ENCODE peak calls at places on chromosomes 5 and 9, in five cellular contexts. N is brain microvascular endothelial cell, F is cardiac fibroblast, C is colonic mucosa, S is AG04450. V is an unnamed sample.

GRCh38 chr5:176152191-176152932 is 85.9 kb upstream of the SIMC1 start:
- DNase-seq in C (no peak), S (no peak), N (no peak), F (no peak), V (peak; percentile 24)

GRCh38 chr5:76472338-76473336 is 69.6 kb downstream of the IQGAP2 start:
- DNase-seq in N (no peak), C (no peak), F (no peak), S (no peak), V (no peak)

GRCh38 chr9:95025213-95026170 is 292.0 kb downstream of the FANCC start:
- DNase-seq in S (peak; percentile 68), F (peak; percentile 96), C (peak; percentile 61), N (peak; percentile 93), V (peak; percentile 92)

GRCh38 chr5:116746668-116747067 is 172.0 kb upstream of the SEMA6A start:
- DNase-seq in S (no peak), N (no peak), F (no peak), C (no peak), V (no peak)

GRCh38 chr9:109320734-109321448 is at the start of gene EPB41L4B:
- DNase-seq in F (peak; percentile 79), C (peak; percentile 96), N (peak; percentile 57), S (no peak), V (peak; percentile 78)

GRCh38 chr5:95817430-95817829 is 5.1 kb downstream of the GLRX start:
- DNase-seq in S (no peak), C (peak; percentile 73), F (no peak), N (peak; percentile 68), V (peak; percentile 83)

GRCh38 chr5:77301447-77301878 is 91.0 kb downstream of the PDE8B start:
- DNase-seq in C (no peak), F (peak; percentile 53), S (peak; percentile 54), N (peak; percentile 64), V (no peak)

GRCh38 chr5:67215592-67216471 is 19.2 kb upstream of the CD180 start:
- DNase-seq in C (peak; percentile 84), N (peak; percentile 28), S (no peak), F (peak; percentile 43), V (no peak)

GRCh38 chr9:87816041-87816440 is 66.6 kb upstream of the SPATA31E1 start:
- DNase-seq in F (peak; percentile 43), N (no peak), S (no peak), C (no peak), V (peak; percentile 14)

GRCh38 chr9:127664678-127665507 is 41.9 kb upstream of the CFAP157 start:
- DNase-seq in S (no peak), C (no peak), N (no peak), F (no peak), V (no peak)

GRCh38 chr5:141521244-141521781 is 32.4 kb downstream of the PCDHGC5 start:
- DNase-seq in S (peak; percentile 97), C (peak; percentile 53), F (peak; percentile 99), N (peak; percentile 97), V (peak; percentile 99)

GRCh38 chr5:172645271-172645670 is 4.2 kb downstream of the NEURL1B start:
- DNase-seq in C (no peak), N (no peak), S (no peak), F (no peak), V (no peak)

GRCh38 chr5:121630402-121630801 is 221.3 kb upstream of the FTMT start:
- DNase-seq in N (no peak), C (peak; percentile 16), F (peak; percentile 1), S (no peak), V (peak; percentile 1)

GRCh38 chr5:113487411-113487778 is 858 bp downstream of the MCC start:
- DNase-seq in F (peak; percentile 28), C (no peak), S (no peak), N (no peak), V (peak; percentile 35)

GRCh38 chr9:95557142-95557541 is 40.4 kb upstream of the PTCH1 start:
- DNase-seq in S (no peak), N (no peak), F (no peak), C (no peak), V (no peak)

GRCh38 chr5:175922192-175922885 is 45.8 kb downstream of the THOC3 start:
- DNase-seq in F (peak; percentile 96), S (peak; percentile 93), C (no peak), N (peak; percentile 94), V (peak; percentile 98)

DNA sequence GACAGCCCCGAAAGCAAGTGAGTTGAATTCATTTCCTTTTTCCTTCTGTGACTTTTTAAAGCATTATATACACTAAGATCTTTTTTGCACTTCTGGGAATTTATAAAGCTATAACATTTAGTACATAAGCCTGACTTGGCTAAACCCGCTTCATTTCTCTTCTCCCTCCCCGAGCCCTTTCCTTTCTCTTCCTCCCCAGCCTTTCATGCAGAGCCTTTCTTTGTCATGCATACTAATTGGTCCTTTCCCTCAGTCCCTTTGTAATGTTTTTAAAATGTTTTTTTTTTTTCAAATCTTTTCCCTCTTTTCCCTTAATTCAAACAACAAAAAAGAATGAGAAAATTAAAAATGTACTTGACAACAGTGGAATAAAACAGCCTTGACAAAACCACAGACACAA is 246.4 kb downstream of the PSAT1 start:
- DNase-seq in S (no peak), F (no peak), N (no peak), C (no peak), V (no peak)
- H3K4me3 ChIP-seq in S (no peak overlapping the region), F (no peak overlapping the region), N (no peak overlapping the region), C (no peak overlapping the region), V (no peak overlapping the region)

GRCh38 chr5:1008451-1009358 is at the start of gene NKD2:
- DNase-seq in N (no peak), S (no peak), C (peak; percentile 20), F (no peak), V (no peak)
- TF ChIP-seq CTCF in N (peak; percentile 28), S (peak; percentile 29), C (peak; percentile 21), F (no peak), V (peak; percentile 44)

DNA sequence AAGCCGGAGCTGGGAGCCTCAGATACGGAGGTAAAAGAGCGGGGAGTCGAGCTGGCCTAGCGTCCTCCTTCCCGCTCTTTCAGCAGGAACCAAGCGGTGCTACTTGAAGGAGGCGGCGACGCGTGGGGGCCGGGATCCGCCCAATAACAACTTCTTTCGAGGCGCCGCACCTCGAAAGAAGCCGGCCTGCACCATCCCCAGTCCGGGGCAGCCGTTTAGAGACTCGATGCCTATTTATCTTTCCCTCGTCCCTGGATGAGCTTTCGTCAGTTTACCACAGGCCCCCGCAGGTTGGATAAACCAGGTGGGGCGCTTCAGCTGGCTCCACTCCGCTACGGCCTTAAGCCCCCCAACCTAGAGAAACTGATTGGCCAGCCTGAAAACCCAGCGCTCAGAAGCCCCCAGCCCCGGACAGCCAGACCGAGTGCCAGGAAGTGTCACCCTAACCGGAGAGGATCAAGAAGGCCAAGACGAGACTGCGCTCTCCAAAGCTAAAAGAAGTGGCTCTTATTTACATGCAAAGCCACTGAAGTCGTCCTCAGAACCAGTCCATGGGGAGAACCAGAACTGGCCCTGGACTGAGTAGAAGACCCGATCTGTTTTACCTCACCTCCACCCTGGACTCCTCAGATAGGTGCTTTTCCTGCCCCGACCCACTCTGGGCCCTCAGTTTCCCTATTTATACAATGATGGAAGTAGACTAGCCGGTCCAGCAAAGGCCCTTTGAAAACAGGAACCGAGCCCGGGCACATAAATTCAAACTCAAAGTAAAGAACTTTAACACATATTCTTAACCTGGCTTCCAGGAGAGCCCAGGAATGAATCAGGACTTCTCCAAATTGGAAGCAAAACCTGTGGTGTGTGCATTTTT is 1.4 kb downstream of the HAND1 start:
- DNase-seq in N (no peak), F (no peak), S (no peak), C (no peak), V (no peak)
- H3K4me3 ChIP-seq in N (no peak overlapping the region), F (peak overlapping the region; percentile 1), S (no peak overlapping the region), C (peak overlapping the region; percentile 24), V (no peak overlapping the region)

GRCh38 chr5:75167345-75167744 is 69.3 kb downstream of the ANKRD31 start:
- DNase-seq in N (peak; percentile 1), C (no peak), F (peak; percentile 10), S (no peak), V (no peak)
- TF ChIP-seq CTCF in N (peak; percentile 52), C (no peak), F (peak; percentile 29), S (peak; percentile 31), V (peak; percentile 18)